ENCODE peak calls at places on chromosomes 7 and 10, in eight cellular contexts. Z, B, M, X, G, N, Y and V are unnamed samples.
A peak's percentile ranks its signal among the peaks of the same experiment; 100 is the strongest.

GRCh38 chr10:117960345-117960744 is 86.4 kb downstream of the RAB11FIP2 start:
- DNase-seq in Z (no peak), B (no peak), M (no peak), X (peak; percentile 7), G (no peak), N (no peak), Y (no peak), V (no peak)

GRCh38 chr7:119572541-119572940 is 700.4 kb upstream of the KCND2 start:
- DNase-seq in Z (no peak), B (no peak), M (peak; percentile 61), X (no peak), G (peak; percentile 73), N (no peak), Y (no peak), V (no peak)

GRCh38 chr7:92297736-92298135 is 52.0 kb downstream of the ANKIB1 start:
- DNase-seq in Z (no peak), B (no peak), M (no peak), X (no peak), G (no peak), N (no peak), Y (no peak), V (no peak)

GRCh38 chr10:127899766-127900382 is 7.0 kb upstream of the PTPRE start:
- DNase-seq in Z (no peak), B (no peak), M (no peak), X (no peak), G (no peak), N (no peak), Y (no peak), V (no peak)

GRCh38 chr7:66950763-66951162 is 29.7 kb downstream of the TMEM248 start:
- DNase-seq in Z (no peak), B (no peak), M (no peak), X (no peak), G (peak; percentile 19), N (no peak), Y (no peak), V (no peak)

GRCh38 chr10:64115913-64116643 is 594.9 kb downstream of the REEP3 start:
- DNase-seq in Z (no peak), B (no peak), M (no peak), X (peak; percentile 33), G (no peak), N (no peak), Y (peak; percentile 8), V (no peak)

GRCh38 chr10:31754803-31755624 is 173.6 kb downstream of the ARHGAP12 start:
- DNase-seq in Z (peak; percentile 69), B (no peak), M (no peak), X (no peak), G (no peak), N (no peak), Y (peak; percentile 55), V (no peak)

GRCh38 chr10:89206402-89207180 is 526 bp downstream of the CH25H start:
- DNase-seq in Z (peak; percentile 57), B (peak; percentile 25), M (peak; percentile 60), X (no peak), G (peak; percentile 85), N (peak; percentile 18), Y (peak; percentile 56), V (no peak)

GRCh38 chr10:49608166-49608758 is 1.8 kb upstream of the SLC18A3 start:
- DNase-seq in Z (peak; percentile 21), B (no peak), M (no peak), X (no peak), G (peak; percentile 54), N (no peak), Y (no peak), V (no peak)

GRCh38 chr10:49605177-49605938 is 4.8 kb upstream of the SLC18A3 start:
- DNase-seq in Z (peak; percentile 21), B (no peak), M (no peak), X (no peak), G (no peak), N (no peak), Y (no peak), V (no peak)

GRCh38 chr10:49608925-49609282 is 1.2 kb upstream of the SLC18A3 start:
- DNase-seq in Z (peak; percentile 44), B (no peak), M (no peak), X (no peak), G (peak; percentile 66), N (no peak), Y (no peak), V (no peak)

GRCh38 chr10:49605939-49606509 is 4.1 kb upstream of the SLC18A3 start:
- DNase-seq in Z (no peak), B (no peak), M (no peak), X (no peak), G (no peak), N (no peak), Y (no peak), V (no peak)

DNA sequence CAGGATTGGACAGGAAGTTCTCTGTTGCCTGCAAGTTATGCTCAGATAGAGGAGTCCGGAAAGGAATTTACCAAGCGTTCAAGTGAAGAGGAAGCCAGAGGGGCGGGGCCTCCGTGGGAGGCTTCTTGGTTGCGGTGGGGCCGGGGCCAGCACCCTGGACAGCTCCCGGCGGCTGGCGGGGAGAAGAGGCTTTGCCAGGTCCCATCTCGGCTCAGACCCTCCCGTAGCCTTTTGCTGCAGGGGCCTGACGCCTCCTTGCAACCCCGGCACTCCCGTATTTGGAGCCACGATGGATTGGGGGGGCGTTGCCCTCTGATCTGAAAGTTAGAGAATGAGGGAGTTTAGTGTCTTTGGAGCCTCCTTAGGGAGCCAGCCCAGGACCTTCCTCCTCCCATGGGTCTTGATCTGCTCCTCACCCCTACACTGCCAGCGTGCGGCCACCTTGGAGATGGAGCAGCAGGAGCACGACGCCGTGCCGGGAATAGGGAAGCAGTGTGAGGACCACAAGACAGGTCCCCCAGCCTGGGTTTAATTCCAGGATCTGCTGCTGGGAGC is 3.1 kb upstream of the SLC18A3 start:
- DNase-seq in Z (peak; percentile 80), B (peak; percentile 20), M (peak; percentile 87), X (peak; percentile 91), G (peak; percentile 88), N (peak; percentile 70), Y (peak; percentile 62), V (peak; percentile 61)
- H3K27me3 ChIP-seq in Z (no peaks in the 10 kb centered on the region), B (peaks cover 5% of the 10 kb centered on the region), M (peaks cover 63% of the 10 kb centered on the region), X (peaks cover 70% of the 10 kb centered on the region), G (peaks cover 82% of the 10 kb centered on the region), N (peaks cover 96% of the 10 kb centered on the region), Y (peaks cover 49% of the 10 kb centered on the region), V (peaks cover 98% of the 10 kb centered on the region)

GRCh38 chr7:2803342-2803692 is 40.8 kb downstream of the GNA12 start:
- DNase-seq in Z (no peak), B (no peak), M (no peak), X (no peak), G (peak; percentile 41), N (no peak), Y (no peak), V (no peak)
- H3K4me1 ChIP-seq in Z (peaks cover 10% of the 10 kb centered on the region), B (no peaks in the 10 kb centered on the region), M (peaks cover 46% of the 10 kb centered on the region), X (peaks cover 62% of the 10 kb centered on the region), G (no peaks in the 10 kb centered on the region), N (peaks cover 90% of the 10 kb centered on the region), Y (peaks cover 37% of the 10 kb centered on the region), V (peaks cover 18% of the 10 kb centered on the region)

GRCh38 chr7:45884136-45884535 is 4.2 kb upstream of the IGFBP1 start:
- DNase-seq in Z (no peak), B (no peak), M (no peak), X (no peak), G (no peak), N (no peak), Y (no peak), V (no peak)
- H3K27me3 ChIP-seq in Z (no peaks in the 10 kb centered on the region), B (peaks cover 3% of the 10 kb centered on the region), M (peaks cover 46% of the 10 kb centered on the region), X (peaks cover 26% of the 10 kb centered on the region), G (peaks cover 24% of the 10 kb centered on the region), N (peaks cover 79% of the 10 kb centered on the region), Y (peaks cover 12% of the 10 kb centered on the region), V (peaks cover 24% of the 10 kb centered on the region)

GRCh38 chr7:134907639-134908038 is 78.7 kb upstream of the AGBL3 start:
- DNase-seq in Z (no peak), B (no peak), M (no peak), X (no peak), G (no peak), N (no peak), Y (no peak), V (no peak)

GRCh38 chr7:134908289-134908688 is 78.0 kb upstream of the AGBL3 start:
- DNase-seq in Z (no peak), B (no peak), M (no peak), X (no peak), G (no peak), N (no peak), Y (no peak), V (peak; percentile 68)

GRCh38 chr7:134907000-134907399 is 79.3 kb upstream of the AGBL3 start:
- DNase-seq in Z (no peak), B (no peak), M (no peak), X (no peak), G (no peak), N (no peak), Y (no peak), V (no peak)

GRCh38 chr7:134903073-134903790 is 83.1 kb upstream of the AGBL3 start:
- DNase-seq in Z (no peak), B (no peak), M (no peak), X (no peak), G (no peak), N (no peak), Y (no peak), V (no peak)

DNA sequence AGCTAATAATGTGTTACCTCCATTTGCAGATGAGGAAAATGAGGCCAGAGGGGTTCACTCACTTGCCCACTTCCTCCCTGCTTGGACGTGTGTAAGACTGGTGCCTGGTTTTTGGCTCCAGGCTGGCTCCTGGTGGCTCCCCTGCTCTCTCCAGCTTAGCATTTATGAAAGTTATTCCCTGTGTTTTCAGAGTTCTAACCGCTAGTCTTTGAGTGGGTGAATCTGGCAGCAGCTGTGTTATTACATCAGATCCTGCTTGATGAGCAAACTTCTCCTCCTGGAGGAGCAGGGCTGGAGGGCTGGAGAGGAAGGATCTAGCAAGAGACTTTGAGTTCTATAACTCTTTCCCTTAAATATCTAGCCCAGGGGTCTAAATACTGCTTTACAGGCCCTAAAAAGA is 80.9 kb upstream of the AGBL3 start:
- DNase-seq in Z (no peak), B (no peak), M (no peak), X (peak; percentile 62), G (no peak), N (peak; percentile 31), Y (no peak), V (no peak)
- H3K4me1 ChIP-seq in Z (peaks cover 4% of the 10 kb centered on the region), B (no peaks in the 10 kb centered on the region), M (peaks cover 39% of the 10 kb centered on the region), X (peaks cover 30% of the 10 kb centered on the region), G (peaks cover 3% of the 10 kb centered on the region), N (peaks cover 95% of the 10 kb centered on the region), Y (peaks cover 12% of the 10 kb centered on the region), V (peaks cover 13% of the 10 kb centered on the region)

GRCh38 chr7:155542276-155542675 is 4.1 kb downstream of the CNPY1 start:
- DNase-seq in Z (no peak), B (no peak), M (no peak), X (no peak), G (no peak), N (no peak), Y (no peak), V (no peak)
- H3K27me3 ChIP-seq in Z (no peaks in the 10 kb centered on the region), B (peaks cover 2% of the 10 kb centered on the region), M (peaks cover 46% of the 10 kb centered on the region), X (peaks cover 9% of the 10 kb centered on the region), G (peaks cover 36% of the 10 kb centered on the region), N (peaks cover 100% of the 10 kb centered on the region), Y (no peaks in the 10 kb centered on the region), V (peaks cover 10% of the 10 kb centered on the region)

DNA sequence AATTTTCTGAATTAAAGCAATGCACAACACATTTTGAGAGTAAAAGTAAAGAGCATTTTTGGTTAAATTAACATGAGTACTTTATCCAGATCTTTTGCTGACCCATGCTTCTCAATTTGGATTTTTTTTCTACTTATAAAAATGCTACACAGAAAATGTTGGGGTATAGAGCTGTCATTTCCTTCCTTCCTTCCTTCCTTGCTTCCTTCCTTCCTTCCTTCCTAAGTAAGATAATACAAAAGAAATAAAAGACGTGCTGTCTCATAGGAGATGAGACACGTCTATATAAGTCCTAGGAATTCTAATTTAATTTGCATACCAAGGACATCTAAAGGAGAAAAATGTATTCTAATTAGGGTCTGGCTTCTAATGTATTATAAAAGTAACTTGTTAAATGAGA is 31.0 kb upstream of the CAV2 start:
- DNase-seq in Z (no peak), B (no peak), M (no peak), X (no peak), G (no peak), N (no peak), Y (no peak), V (no peak)
- H3K4me1 ChIP-seq in Z (no peaks in the 10 kb centered on the region), B (no peaks in the 10 kb centered on the region), M (peaks cover 4% of the 10 kb centered on the region), X (no peaks in the 10 kb centered on the region), G (no peaks in the 10 kb centered on the region), N (peaks cover 18% of the 10 kb centered on the region), Y (no peaks in the 10 kb centered on the region), V (peaks cover 21% of the 10 kb centered on the region)